ENCODE peak calls at places on chromosomes 16 and 17, in four cellular contexts. One of them, this sample, is unnamed.

GRCh38 chr17:40949406-40949805 is 12.0 kb upstream of the KRT23 start:
- DNase-seq in neuronal stem cell: peak; percentile 18
- DNase-seq in mesenchymal stem cell: no peak
- DNase-seq in Peyer's patch: no peak
- DNase-seq in this sample: no peak

GRCh38 chr17:75639771-75640555 is 6.7 kb downstream of the SMIM5 start:
- DNase-seq in neuronal stem cell: no peak
- DNase-seq in mesenchymal stem cell: no peak
- DNase-seq in Peyer's patch: peak; percentile 64
- DNase-seq in this sample: no peak

GRCh38 chr17:77404812-77405581 is 264.2 kb downstream of the SEC14L1 start:
- DNase-seq in neuronal stem cell: no peak
- DNase-seq in mesenchymal stem cell: peak; percentile 81
- DNase-seq in Peyer's patch: no peak
- DNase-seq in this sample: no peak

GRCh38 chr16:56911771-56912541 is 20.0 kb upstream of the HERPUD1 start:
- DNase-seq in neuronal stem cell: no peak
- DNase-seq in mesenchymal stem cell: peak; percentile 49
- DNase-seq in Peyer's patch: no peak
- DNase-seq in this sample: no peak

GRCh38 chr17:75081611-75082540 is 5.9 kb upstream of the SLC16A5 start:
- DNase-seq in neuronal stem cell: no peak
- DNase-seq in mesenchymal stem cell: no peak
- DNase-seq in Peyer's patch: no peak
- DNase-seq in this sample: no peak

GRCh38 chr16:84633622-84634021 is 14.7 kb upstream of the KLHL36 start:
- DNase-seq in neuronal stem cell: no peak
- DNase-seq in mesenchymal stem cell: peak; percentile 69
- DNase-seq in Peyer's patch: no peak
- DNase-seq in this sample: no peak

GRCh38 chr17:310111-311010 is 42.2 kb downstream of the RPH3AL start:
- DNase-seq in neuronal stem cell: peak; percentile 89
- DNase-seq in mesenchymal stem cell: no peak
- DNase-seq in Peyer's patch: no peak
- DNase-seq in this sample: no peak

GRCh38 chr17:77753691-77754265 is 204.7 kb upstream of the TNRC6C start:
- DNase-seq in neuronal stem cell: no peak
- DNase-seq in mesenchymal stem cell: no peak
- DNase-seq in Peyer's patch: no peak
- DNase-seq in this sample: no peak

GRCh38 chr16:81189100-81189664 is 49.3 kb upstream of the BCO1 start:
- DNase-seq in neuronal stem cell: no peak
- DNase-seq in mesenchymal stem cell: no peak
- DNase-seq in Peyer's patch: peak; percentile 57
- DNase-seq in this sample: no peak

GRCh38 chr16:11734653-11735043 is 8.0 kb downstream of the TXNDC11 start:
- DNase-seq in neuronal stem cell: no peak
- DNase-seq in mesenchymal stem cell: no peak
- DNase-seq in Peyer's patch: no peak
- DNase-seq in this sample: no peak
- H3K27ac ChIP-seq in neuronal stem cell: no peak overlapping the region
- H3K27ac ChIP-seq in mesenchymal stem cell: no peak overlapping the region
- H3K27ac ChIP-seq in Peyer's patch: no peak overlapping the region
- H3K27ac ChIP-seq in this sample: no peak overlapping the region

GRCh38 chr17:81259058-81259605 is 20.0 kb downstream of the NDUFAF8 start:
- DNase-seq in neuronal stem cell: no peak
- DNase-seq in mesenchymal stem cell: no peak
- DNase-seq in Peyer's patch: no peak
- DNase-seq in this sample: no peak

GRCh38 chr17:81257533-81257932 is 18.4 kb downstream of the NDUFAF8 start:
- DNase-seq in neuronal stem cell: no peak
- DNase-seq in mesenchymal stem cell: no peak
- DNase-seq in Peyer's patch: no peak
- DNase-seq in this sample: no peak

GRCh38 chr17:81256616-81257015 is 17.5 kb downstream of the NDUFAF8 start:
- DNase-seq in neuronal stem cell: no peak
- DNase-seq in mesenchymal stem cell: peak; percentile 61
- DNase-seq in Peyer's patch: no peak
- DNase-seq in this sample: no peak

GRCh38 chr17:81260171-81260570 is 21.1 kb downstream of the NDUFAF8 start:
- DNase-seq in neuronal stem cell: no peak
- DNase-seq in mesenchymal stem cell: no peak
- DNase-seq in Peyer's patch: no peak
- DNase-seq in this sample: no peak

GRCh38 chr17:81258292-81258691 is 19.2 kb downstream of the NDUFAF8 start:
- DNase-seq in neuronal stem cell: no peak
- DNase-seq in mesenchymal stem cell: peak; percentile 34
- DNase-seq in Peyer's patch: no peak
- DNase-seq in this sample: no peak
- H3K36me3 ChIP-seq in neuronal stem cell: peaks cover 42% of the 10 kb centered on the region
- H3K36me3 ChIP-seq in mesenchymal stem cell: peaks cover 38% of the 10 kb centered on the region
- H3K36me3 ChIP-seq in Peyer's patch: no peaks in the 10 kb centered on the region
- H3K36me3 ChIP-seq in this sample: peaks cover 10% of the 10 kb centered on the region

GRCh38 chr17:66573078-66573477 is 261.8 kb upstream of the CACNG5 start:
- DNase-seq in neuronal stem cell: no peak
- DNase-seq in mesenchymal stem cell: no peak
- DNase-seq in Peyer's patch: no peak
- DNase-seq in this sample: no peak
- H3K27ac ChIP-seq in neuronal stem cell: no peak overlapping the region
- H3K27ac ChIP-seq in mesenchymal stem cell: no peak overlapping the region
- H3K27ac ChIP-seq in Peyer's patch: no peak overlapping the region
- H3K27ac ChIP-seq in this sample: no peak overlapping the region

GRCh38 chr16:50781043-50781442 is 39.2 kb downstream of the CYLD start:
- DNase-seq in neuronal stem cell: no peak
- DNase-seq in mesenchymal stem cell: peak; percentile 5
- DNase-seq in Peyer's patch: no peak
- DNase-seq in this sample: no peak
- H3K36me3 ChIP-seq in neuronal stem cell: peaks cover 11% of the 10 kb centered on the region
- H3K36me3 ChIP-seq in mesenchymal stem cell: peaks cover 93% of the 10 kb centered on the region
- H3K36me3 ChIP-seq in Peyer's patch: no peaks in the 10 kb centered on the region
- H3K36me3 ChIP-seq in this sample: no peaks in the 10 kb centered on the region

DNA sequence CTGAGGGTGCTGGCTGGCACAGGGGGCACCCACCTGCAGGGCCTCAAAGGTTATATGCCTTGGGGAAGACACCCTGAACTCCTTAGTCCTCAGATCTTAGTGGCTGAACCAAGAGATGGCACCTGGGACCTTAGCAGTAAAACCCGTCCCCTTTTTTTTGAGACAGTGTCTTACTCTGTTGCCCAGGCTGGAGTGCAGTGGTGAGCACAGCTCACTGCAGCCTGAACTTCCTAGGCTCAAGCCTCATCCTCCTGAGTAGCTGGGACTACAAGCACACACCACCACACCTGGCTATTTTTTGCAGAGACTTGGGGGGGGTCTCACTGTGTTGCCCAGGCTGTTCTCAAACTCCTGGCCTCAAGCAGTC is 237.2 kb downstream of the MRTFB start:
- DNase-seq in neuronal stem cell: no peak
- DNase-seq in mesenchymal stem cell: no peak
- DNase-seq in Peyer's patch: no peak
- DNase-seq in this sample: no peak
- H3K27ac ChIP-seq in neuronal stem cell: no peak overlapping the region
- H3K27ac ChIP-seq in mesenchymal stem cell: no peak overlapping the region
- H3K27ac ChIP-seq in Peyer's patch: no peak overlapping the region
- H3K27ac ChIP-seq in this sample: no peak overlapping the region

DNA sequence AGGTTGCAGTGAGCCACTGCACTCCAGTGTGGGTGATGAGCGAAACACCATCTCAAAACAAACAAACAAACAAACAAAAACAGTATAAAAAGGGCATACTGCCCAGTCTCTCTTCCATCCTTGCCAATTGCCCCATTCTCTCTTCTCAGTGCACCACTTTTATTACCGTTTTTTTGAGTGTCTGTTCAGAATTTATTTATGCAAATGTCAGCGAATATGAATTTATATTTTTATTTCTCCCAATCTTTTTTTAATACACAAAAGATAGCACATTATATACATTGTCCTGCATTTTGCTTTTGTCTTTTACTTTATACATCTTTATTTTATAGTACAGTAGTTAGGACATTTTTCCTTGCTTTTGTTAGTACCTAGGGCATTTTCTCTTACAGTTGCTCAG is 19.6 kb downstream of the RNF135 start:
- DNase-seq in neuronal stem cell: no peak
- DNase-seq in mesenchymal stem cell: no peak
- DNase-seq in Peyer's patch: no peak
- DNase-seq in this sample: no peak
- H3K36me3 ChIP-seq in neuronal stem cell: no peaks in the 10 kb centered on the region
- H3K36me3 ChIP-seq in mesenchymal stem cell: peaks cover 62% of the 10 kb centered on the region
- H3K36me3 ChIP-seq in Peyer's patch: no peaks in the 10 kb centered on the region
- H3K36me3 ChIP-seq in this sample: no peaks in the 10 kb centered on the region

DNA sequence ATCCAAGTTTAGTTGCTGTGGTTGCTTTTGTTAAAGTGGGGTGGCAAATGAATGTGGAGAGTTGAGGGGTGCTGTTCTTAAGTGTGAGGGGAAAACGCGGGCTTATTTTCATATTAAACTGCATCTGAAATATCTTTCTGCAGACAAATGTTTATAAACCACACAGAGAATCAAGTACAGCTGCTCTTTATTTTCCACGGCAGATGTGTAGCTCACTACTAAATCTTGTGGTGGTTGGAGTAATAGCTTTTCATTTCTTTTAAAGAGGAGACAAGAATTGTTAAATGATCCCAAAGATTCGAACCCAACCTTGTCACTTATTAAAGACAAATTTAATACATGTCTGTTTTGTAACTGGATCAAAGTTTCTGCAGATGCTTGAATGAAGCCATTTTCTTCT is 2.1 kb downstream of the CLTC start:
- DNase-seq in neuronal stem cell: no peak
- DNase-seq in mesenchymal stem cell: no peak
- DNase-seq in Peyer's patch: no peak
- DNase-seq in this sample: no peak
- H3K27ac ChIP-seq in neuronal stem cell: no peak overlapping the region
- H3K27ac ChIP-seq in mesenchymal stem cell: no peak overlapping the region
- H3K27ac ChIP-seq in Peyer's patch: no peak overlapping the region
- H3K27ac ChIP-seq in this sample: peak overlapping the region; percentile 98

GRCh38 chr17:63716426-63716825 is 16.5 kb upstream of the LIMD2 start:
- DNase-seq in neuronal stem cell: no peak
- DNase-seq in mesenchymal stem cell: no peak
- DNase-seq in Peyer's patch: no peak
- DNase-seq in this sample: no peak

GRCh38 chr17:63718981-63719380 is 19.1 kb upstream of the LIMD2 start:
- DNase-seq in neuronal stem cell: no peak
- DNase-seq in mesenchymal stem cell: no peak
- DNase-seq in Peyer's patch: no peak
- DNase-seq in this sample: no peak

DNA sequence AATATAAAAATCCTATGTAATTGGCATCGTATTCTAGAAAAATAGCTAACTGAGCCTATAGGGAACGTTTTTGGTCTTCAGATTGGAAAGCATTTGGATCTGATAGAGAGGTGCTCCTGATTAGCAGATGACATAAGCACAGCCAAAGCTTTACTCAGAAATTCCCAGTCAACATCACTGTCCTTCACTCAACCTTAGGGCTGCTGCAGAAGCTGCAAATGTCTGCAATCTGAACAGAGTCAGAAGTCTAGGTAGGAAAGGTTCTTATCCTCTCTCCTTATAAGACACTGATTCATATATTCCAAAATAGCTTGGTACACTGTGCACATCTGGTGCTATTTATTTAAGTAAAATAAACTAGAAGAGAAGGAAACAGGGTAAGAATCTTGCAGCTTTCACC is 19.2 kb downstream of the STRADA start:
- DNase-seq in neuronal stem cell: no peak
- DNase-seq in mesenchymal stem cell: no peak
- DNase-seq in Peyer's patch: no peak
- DNase-seq in this sample: no peak
- H3K36me3 ChIP-seq in neuronal stem cell: peaks cover 48% of the 10 kb centered on the region
- H3K36me3 ChIP-seq in mesenchymal stem cell: peaks cover 56% of the 10 kb centered on the region
- H3K36me3 ChIP-seq in Peyer's patch: no peaks in the 10 kb centered on the region
- H3K36me3 ChIP-seq in this sample: peaks cover 26% of the 10 kb centered on the region

This sample was measured in A673.